ENCODE peak calls at places on chromosomes 11 and 22, in seven cellular contexts. One of them, this sample, is unnamed.

GRCh38 chr22:41445171-41446056 is 1.2 kb downstream of the TOB2 start:
- DNase-seq in cardiac fibroblast: no peak
- DNase-seq in activated naive CD8-positive, alpha-beta T cell treated with anti-CD3 and anti-CD28 coated beads, Interleukin-2, amount 50 U/mL, for 24 hours: peak
- DNase-seq in stimulated activated CD4-positive, alpha-beta T cell treated with anti-CD3 and anti-CD28 coated beads, Interleukin-1b, Interleukin-23, amount 100 ng/mL, for 24 hours: no peak
- DNase-seq in NCI-H1105 treated with DMSO at 0.1 percent for 48 hours: peak
- DNase-seq in ELF-1: peak
- DNase-seq in lower leg skin: no peak
- DNase-seq in this sample: no peak

GRCh38 chr11:64926689-64927088 is 2.2 kb downstream of the PPP2R5B start:
- DNase-seq in ELF-1: no peak
- DNase-seq in lower leg skin: no peak
- DNase-seq in activated naive CD8-positive, alpha-beta T cell treated with anti-CD3 and anti-CD28 coated beads, Interleukin-2, amount 50 U/mL, for 24 hours: no peak
- DNase-seq in cardiac fibroblast: no peak
- DNase-seq in stimulated activated CD4-positive, alpha-beta T cell treated with anti-CD3 and anti-CD28 coated beads, Interleukin-1b, Interleukin-23, amount 100 ng/mL, for 24 hours: no peak
- DNase-seq in NCI-H1105 treated with DMSO at 0.1 percent for 48 hours: no peak
- DNase-seq in this sample: no peak

GRCh38 chr11:75668508-75669297 is at the start of gene MAP6:
- DNase-seq in stimulated activated CD4-positive, alpha-beta T cell treated with anti-CD3 and anti-CD28 coated beads, Interleukin-1b, Interleukin-23, amount 100 ng/mL, for 24 hours: no peak
- DNase-seq in activated naive CD8-positive, alpha-beta T cell treated with anti-CD3 and anti-CD28 coated beads, Interleukin-2, amount 50 U/mL, for 24 hours: peak
- DNase-seq in cardiac fibroblast: no peak
- DNase-seq in lower leg skin: no peak
- DNase-seq in NCI-H1105 treated with DMSO at 0.1 percent for 48 hours: peak
- DNase-seq in ELF-1: peak
- DNase-seq in this sample: peak

GRCh38 chr22:28395920-28396447 is 283.7 kb downstream of the TTC28 start:
- DNase-seq in NCI-H1105 treated with DMSO at 0.1 percent for 48 hours: no peak
- DNase-seq in activated naive CD8-positive, alpha-beta T cell treated with anti-CD3 and anti-CD28 coated beads, Interleukin-2, amount 50 U/mL, for 24 hours: no peak
- DNase-seq in ELF-1: no peak
- DNase-seq in cardiac fibroblast: peak
- DNase-seq in lower leg skin: no peak
- DNase-seq in stimulated activated CD4-positive, alpha-beta T cell treated with anti-CD3 and anti-CD28 coated beads, Interleukin-1b, Interleukin-23, amount 100 ng/mL, for 24 hours: no peak
- DNase-seq in this sample: no peak

GRCh38 chr11:46682773-46683752 is 17.4 kb downstream of the ARHGAP1 start:
- DNase-seq in cardiac fibroblast: no peak
- DNase-seq in ELF-1: no peak
- DNase-seq in lower leg skin: no peak
- DNase-seq in stimulated activated CD4-positive, alpha-beta T cell treated with anti-CD3 and anti-CD28 coated beads, Interleukin-1b, Interleukin-23, amount 100 ng/mL, for 24 hours: no peak
- DNase-seq in activated naive CD8-positive, alpha-beta T cell treated with anti-CD3 and anti-CD28 coated beads, Interleukin-2, amount 50 U/mL, for 24 hours: no peak
- DNase-seq in NCI-H1105 treated with DMSO at 0.1 percent for 48 hours: no peak
- DNase-seq in this sample: no peak

GRCh38 chr11:75055511-75055910 is 41.2 kb downstream of the OR2AT4 start:
- DNase-seq in stimulated activated CD4-positive, alpha-beta T cell treated with anti-CD3 and anti-CD28 coated beads, Interleukin-1b, Interleukin-23, amount 100 ng/mL, for 24 hours: no peak
- DNase-seq in ELF-1: no peak
- DNase-seq in NCI-H1105 treated with DMSO at 0.1 percent for 48 hours: no peak
- DNase-seq in cardiac fibroblast: no peak
- DNase-seq in activated naive CD8-positive, alpha-beta T cell treated with anti-CD3 and anti-CD28 coated beads, Interleukin-2, amount 50 U/mL, for 24 hours: no peak
- DNase-seq in lower leg skin: no peak
- DNase-seq in this sample: no peak

GRCh38 chr22:48738204-48738980 is 1089.3 kb downstream of the BRD1 start:
- DNase-seq in activated naive CD8-positive, alpha-beta T cell treated with anti-CD3 and anti-CD28 coated beads, Interleukin-2, amount 50 U/mL, for 24 hours: no peak
- DNase-seq in NCI-H1105 treated with DMSO at 0.1 percent for 48 hours: no peak
- DNase-seq in stimulated activated CD4-positive, alpha-beta T cell treated with anti-CD3 and anti-CD28 coated beads, Interleukin-1b, Interleukin-23, amount 100 ng/mL, for 24 hours: no peak
- DNase-seq in lower leg skin: peak
- DNase-seq in cardiac fibroblast: no peak
- DNase-seq in ELF-1: no peak
- DNase-seq in this sample: no peak

GRCh38 chr11:94635072-94635471 is 67.9 kb downstream of the PIWIL4 start:
- DNase-seq in activated naive CD8-positive, alpha-beta T cell treated with anti-CD3 and anti-CD28 coated beads, Interleukin-2, amount 50 U/mL, for 24 hours: no peak
- DNase-seq in lower leg skin: no peak
- DNase-seq in stimulated activated CD4-positive, alpha-beta T cell treated with anti-CD3 and anti-CD28 coated beads, Interleukin-1b, Interleukin-23, amount 100 ng/mL, for 24 hours: no peak
- DNase-seq in ELF-1: no peak
- DNase-seq in NCI-H1105 treated with DMSO at 0.1 percent for 48 hours: no peak
- DNase-seq in cardiac fibroblast: no peak
- DNase-seq in this sample: no peak